ENCODE peak calls at places on chromosomes 11 and 22, in six cellular contexts. One of them, this sample, is unnamed.

GRCh38 chr11:15565846-15566245 is 451.1 kb downstream of the INSC start:
- DNase-seq in CD8-positive, alpha-beta T cell: no peak
- DNase-seq in lower leg skin: peak; percentile 81
- DNase-seq in HL-60: no peak
- DNase-seq in heart right ventricle: peak; percentile 25
- DNase-seq in cardiac fibroblast: no peak
- DNase-seq in this sample: no peak

GRCh38 chr22:42368379-42369249 is 63.6 kb downstream of the NFAM1 start:
- DNase-seq in heart right ventricle: no peak
- DNase-seq in HL-60: no peak
- DNase-seq in CD8-positive, alpha-beta T cell: peak; percentile 19
- DNase-seq in lower leg skin: no peak
- DNase-seq in cardiac fibroblast: no peak
- DNase-seq in this sample: no peak

GRCh38 chr22:30934053-30934452 is 34.5 kb downstream of the MORC2 start:
- DNase-seq in CD8-positive, alpha-beta T cell: no peak
- DNase-seq in HL-60: no peak
- DNase-seq in cardiac fibroblast: no peak
- DNase-seq in lower leg skin: no peak
- DNase-seq in heart right ventricle: no peak
- DNase-seq in this sample: no peak

GRCh38 chr22:50712341-50713007 is 25.5 kb upstream of the ACR start:
- DNase-seq in CD8-positive, alpha-beta T cell: no peak
- DNase-seq in heart right ventricle: no peak
- DNase-seq in HL-60: no peak
- DNase-seq in cardiac fibroblast: no peak
- DNase-seq in lower leg skin: no peak
- DNase-seq in this sample: no peak

GRCh38 chr22:44710474-44711235 is 8.7 kb downstream of the PRR5 start:
- DNase-seq in lower leg skin: no peak
- DNase-seq in CD8-positive, alpha-beta T cell: peak; percentile 63
- DNase-seq in heart right ventricle: no peak
- DNase-seq in HL-60: no peak
- DNase-seq in cardiac fibroblast: no peak
- DNase-seq in this sample: no peak

GRCh38 chr22:37259540-37260029 is 15.5 kb upstream of the RAC2 start:
- DNase-seq in HL-60: peak; percentile 59
- DNase-seq in CD8-positive, alpha-beta T cell: no peak
- DNase-seq in heart right ventricle: no peak
- DNase-seq in lower leg skin: no peak
- DNase-seq in cardiac fibroblast: peak; percentile 70
- DNase-seq in this sample: no peak

GRCh38 chr22:45061332-45061731 is 51.5 kb upstream of the PHF21B start:
- DNase-seq in cardiac fibroblast: no peak
- DNase-seq in lower leg skin: no peak
- DNase-seq in heart right ventricle: no peak
- DNase-seq in CD8-positive, alpha-beta T cell: no peak
- DNase-seq in HL-60: no peak
- DNase-seq in this sample: no peak

GRCh38 chr11:85725510-85726258 is 39.7 kb upstream of the CCDC89 start:
- DNase-seq in heart right ventricle: no peak
- DNase-seq in lower leg skin: no peak
- DNase-seq in cardiac fibroblast: peak; percentile 82
- DNase-seq in CD8-positive, alpha-beta T cell: no peak
- DNase-seq in HL-60: no peak
- DNase-seq in this sample: peak; percentile 71

GRCh38 chr11:40202569-40202968 is 1256.9 kb downstream of the LRRC4C start:
- DNase-seq in cardiac fibroblast: no peak
- DNase-seq in CD8-positive, alpha-beta T cell: no peak
- DNase-seq in heart right ventricle: no peak
- DNase-seq in HL-60: no peak
- DNase-seq in lower leg skin: no peak
- DNase-seq in this sample: no peak

GRCh38 chr22:46875089-46875488 is 112.6 kb downstream of the TBC1D22A start:
- DNase-seq in CD8-positive, alpha-beta T cell: no peak
- DNase-seq in lower leg skin: peak; percentile 3
- DNase-seq in cardiac fibroblast: no peak
- DNase-seq in heart right ventricle: no peak
- DNase-seq in HL-60: no peak
- DNase-seq in this sample: no peak

GRCh38 chr11:11998091-11998781 is 10.2 kb downstream of the DKK3 start:
- DNase-seq in CD8-positive, alpha-beta T cell: no peak
- DNase-seq in heart right ventricle: no peak
- DNase-seq in lower leg skin: no peak
- DNase-seq in HL-60: no peak
- DNase-seq in cardiac fibroblast: peak; percentile 86
- DNase-seq in this sample: peak; percentile 67

GRCh38 chr22:41530612-41531421 is 13.5 kb downstream of the POLR3H start:
- DNase-seq in cardiac fibroblast: no peak
- DNase-seq in CD8-positive, alpha-beta T cell: no peak
- DNase-seq in heart right ventricle: no peak
- DNase-seq in lower leg skin: no peak
- DNase-seq in HL-60: no peak
- DNase-seq in this sample: no peak

GRCh38 chr11:129247129-129247528 is 55.0 kb upstream of the ARHGAP32 start:
- DNase-seq in heart right ventricle: no peak
- DNase-seq in cardiac fibroblast: no peak
- DNase-seq in CD8-positive, alpha-beta T cell: no peak
- DNase-seq in lower leg skin: no peak
- DNase-seq in HL-60: no peak
- DNase-seq in this sample: no peak

GRCh38 chr11:95147364-95147905 is 57.8 kb downstream of the ENDOD1 start:
- DNase-seq in lower leg skin: no peak
- DNase-seq in cardiac fibroblast: peak; percentile 93
- DNase-seq in heart right ventricle: no peak
- DNase-seq in HL-60: no peak
- DNase-seq in CD8-positive, alpha-beta T cell: no peak
- DNase-seq in this sample: peak; percentile 90

GRCh38 chr11:126502159-126502558 is 146.7 kb downstream of the ST3GAL4 start:
- DNase-seq in heart right ventricle: no peak
- DNase-seq in CD8-positive, alpha-beta T cell: no peak
- DNase-seq in HL-60: no peak
- DNase-seq in cardiac fibroblast: no peak
- DNase-seq in lower leg skin: no peak
- DNase-seq in this sample: no peak

GRCh38 chr11:72939031-72939430 is 124.8 kb downstream of the ATG16L2 start:
- DNase-seq in heart right ventricle: no peak
- DNase-seq in CD8-positive, alpha-beta T cell: no peak
- DNase-seq in lower leg skin: no peak
- DNase-seq in cardiac fibroblast: no peak
- DNase-seq in HL-60: no peak
- DNase-seq in this sample: no peak

GRCh38 chr11:69880803-69881445 is 61.7 kb upstream of the FGF3 start:
- DNase-seq in lower leg skin: peak; percentile 72
- DNase-seq in CD8-positive, alpha-beta T cell: no peak
- DNase-seq in cardiac fibroblast: no peak
- DNase-seq in heart right ventricle: no peak
- DNase-seq in HL-60: no peak
- DNase-seq in this sample: no peak

GRCh38 chr22:37571258-37571991 is 8.5 kb downstream of the LGALS2 start:
- DNase-seq in lower leg skin: no peak
- DNase-seq in CD8-positive, alpha-beta T cell: no peak
- DNase-seq in HL-60: no peak
- DNase-seq in cardiac fibroblast: peak; percentile 41
- DNase-seq in heart right ventricle: no peak
- DNase-seq in this sample: no peak

GRCh38 chr22:20511578-20512259 is 4.3 kb downstream of the MED15 start:
- DNase-seq in lower leg skin: no peak
- DNase-seq in heart right ventricle: no peak
- DNase-seq in CD8-positive, alpha-beta T cell: no peak
- DNase-seq in HL-60: no peak
- DNase-seq in cardiac fibroblast: no peak
- DNase-seq in this sample: no peak

GRCh38 chr22:36510966-36511881 is 4.4 kb upstream of the FOXRED2 start:
- DNase-seq in HL-60: peak; percentile 49
- DNase-seq in heart right ventricle: no peak
- DNase-seq in CD8-positive, alpha-beta T cell: peak; percentile 37
- DNase-seq in lower leg skin: no peak
- DNase-seq in cardiac fibroblast: peak; percentile 67
- DNase-seq in this sample: no peak

GRCh38 chr22:49727191-49727880 is 100.3 kb downstream of the BRD1 start:
- DNase-seq in HL-60: no peak
- DNase-seq in cardiac fibroblast: no peak
- DNase-seq in heart right ventricle: no peak
- DNase-seq in CD8-positive, alpha-beta T cell: no peak
- DNase-seq in lower leg skin: peak; percentile 70
- DNase-seq in this sample: no peak

GRCh38 chr11:70566768-70567530 is 168.6 kb downstream of the CTTN start:
- DNase-seq in cardiac fibroblast: no peak
- DNase-seq in lower leg skin: no peak
- DNase-seq in CD8-positive, alpha-beta T cell: no peak
- DNase-seq in heart right ventricle: no peak
- DNase-seq in HL-60: no peak
- DNase-seq in this sample: no peak

GRCh38 chr11:92550871-92551270 is 326.3 kb downstream of the FAT3 start:
- DNase-seq in HL-60: no peak
- DNase-seq in lower leg skin: no peak
- DNase-seq in cardiac fibroblast: no peak
- DNase-seq in CD8-positive, alpha-beta T cell: no peak
- DNase-seq in heart right ventricle: no peak
- DNase-seq in this sample: no peak

GRCh38 chr11:133982901-133983300 is 26.1 kb upstream of the IGSF9B start:
- DNase-seq in HL-60: no peak
- DNase-seq in heart right ventricle: no peak
- DNase-seq in lower leg skin: no peak
- DNase-seq in CD8-positive, alpha-beta T cell: no peak
- DNase-seq in cardiac fibroblast: no peak
- DNase-seq in this sample: no peak

DNA sequence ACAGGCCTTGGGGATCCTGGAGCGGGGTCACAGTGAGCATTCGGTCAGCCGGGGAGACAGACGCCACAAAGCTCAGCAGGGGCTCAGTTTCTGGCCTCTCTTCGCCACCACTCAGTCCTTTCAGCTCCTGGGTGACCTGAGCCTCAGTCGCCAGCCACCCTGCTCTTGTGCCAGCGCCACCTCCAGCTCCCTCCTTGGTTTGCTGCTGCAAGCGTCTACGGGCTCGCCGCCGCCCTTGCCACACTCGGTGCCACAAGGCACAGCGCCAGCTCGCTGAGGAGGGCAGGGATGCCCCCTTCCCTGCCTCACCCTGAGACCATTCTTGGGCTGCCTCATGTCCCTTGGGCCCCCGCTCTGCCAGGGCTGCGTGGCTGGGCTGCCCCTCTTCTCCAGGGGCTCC is 1.5 kb upstream of the EEF1G start:
- DNase-seq in cardiac fibroblast: no peak
- DNase-seq in CD8-positive, alpha-beta T cell: no peak
- DNase-seq in heart right ventricle: peak; percentile 39
- DNase-seq in lower leg skin: no peak
- DNase-seq in HL-60: peak; percentile 46
- DNase-seq in this sample: no peak
- H3K4me3 ChIP-seq in cardiac fibroblast: peak overlapping the region; percentile 65
- H3K4me3 ChIP-seq in CD8-positive, alpha-beta T cell: no peak overlapping the region
- H3K4me3 ChIP-seq in heart right ventricle: peak overlapping the region; percentile 95
- H3K4me3 ChIP-seq in lower leg skin: no peak overlapping the region
- H3K4me3 ChIP-seq in HL-60: peak overlapping the region; percentile 56
- H3K4me3 ChIP-seq in this sample: peak overlapping the region; percentile 62

DNA sequence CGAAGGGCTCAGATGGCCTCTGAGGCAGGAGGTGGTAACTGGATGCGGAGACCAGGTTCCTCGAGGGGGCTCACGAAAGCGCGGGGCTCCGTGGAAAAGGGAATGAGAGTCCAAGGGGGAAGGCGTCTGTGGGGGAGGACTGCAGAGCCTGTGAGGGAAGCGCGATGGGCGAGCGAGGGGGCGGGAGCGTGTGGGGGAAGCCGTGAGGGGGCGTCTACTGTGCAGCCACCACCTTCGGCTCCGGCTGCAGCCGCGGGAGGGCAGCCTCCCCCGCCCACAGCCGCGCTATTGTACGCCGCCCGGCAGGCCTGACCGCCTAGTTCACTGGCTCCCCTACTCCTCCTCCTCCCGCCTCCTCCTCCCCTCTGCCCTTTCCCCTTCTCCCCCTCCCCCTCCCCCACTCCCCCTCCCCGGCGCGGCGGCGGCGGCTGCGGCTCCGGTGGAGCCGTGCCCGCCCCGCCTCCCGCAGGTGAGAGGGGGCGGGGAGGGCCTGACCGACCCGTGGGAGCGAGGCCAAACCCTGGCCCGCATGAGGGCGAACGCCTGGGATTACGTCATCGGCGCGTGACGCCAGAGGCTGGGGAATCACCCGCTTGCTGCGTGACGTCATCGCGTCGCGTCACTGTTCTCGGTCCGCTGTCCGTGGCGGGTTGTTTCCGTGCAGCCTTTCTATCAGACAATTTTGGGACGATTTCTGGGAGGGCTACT is at the start of gene PAK1:
- DNase-seq in CD8-positive, alpha-beta T cell: peak; percentile 98
- DNase-seq in heart right ventricle: peak; percentile 76
- DNase-seq in cardiac fibroblast: peak; percentile 74
- DNase-seq in lower leg skin: peak; percentile 97
- DNase-seq in HL-60: peak; percentile 84
- DNase-seq in this sample: peak; percentile 41
- H3K4me3 ChIP-seq in CD8-positive, alpha-beta T cell: peak within 1 kb of the TSS; percentile 56
- H3K4me3 ChIP-seq in heart right ventricle: peak within 1 kb of the TSS; percentile 69
- H3K4me3 ChIP-seq in cardiac fibroblast: peak within 1 kb of the TSS; percentile 52
- H3K4me3 ChIP-seq in lower leg skin: peak within 1 kb of the TSS; percentile 42
- H3K4me3 ChIP-seq in HL-60: peak within 1 kb of the TSS; percentile 61
- H3K4me3 ChIP-seq in this sample: peak within 1 kb of the TSS; percentile 56

GRCh38 chr11:107566569-107566968 is 1.0 kb upstream of the ALKBH8 start:
- DNase-seq in heart right ventricle: no peak
- DNase-seq in HL-60: no peak
- DNase-seq in lower leg skin: no peak
- DNase-seq in cardiac fibroblast: no peak
- DNase-seq in CD8-positive, alpha-beta T cell: no peak
- DNase-seq in this sample: no peak
- H3K4me3 ChIP-seq in heart right ventricle: no peak overlapping the region
- H3K4me3 ChIP-seq in HL-60: no peak overlapping the region
- H3K4me3 ChIP-seq in lower leg skin: no peak overlapping the region
- H3K4me3 ChIP-seq in cardiac fibroblast: no peak overlapping the region
- H3K4me3 ChIP-seq in CD8-positive, alpha-beta T cell: peak overlapping the region; percentile 87
- H3K4me3 ChIP-seq in this sample: no peak overlapping the region

DNA sequence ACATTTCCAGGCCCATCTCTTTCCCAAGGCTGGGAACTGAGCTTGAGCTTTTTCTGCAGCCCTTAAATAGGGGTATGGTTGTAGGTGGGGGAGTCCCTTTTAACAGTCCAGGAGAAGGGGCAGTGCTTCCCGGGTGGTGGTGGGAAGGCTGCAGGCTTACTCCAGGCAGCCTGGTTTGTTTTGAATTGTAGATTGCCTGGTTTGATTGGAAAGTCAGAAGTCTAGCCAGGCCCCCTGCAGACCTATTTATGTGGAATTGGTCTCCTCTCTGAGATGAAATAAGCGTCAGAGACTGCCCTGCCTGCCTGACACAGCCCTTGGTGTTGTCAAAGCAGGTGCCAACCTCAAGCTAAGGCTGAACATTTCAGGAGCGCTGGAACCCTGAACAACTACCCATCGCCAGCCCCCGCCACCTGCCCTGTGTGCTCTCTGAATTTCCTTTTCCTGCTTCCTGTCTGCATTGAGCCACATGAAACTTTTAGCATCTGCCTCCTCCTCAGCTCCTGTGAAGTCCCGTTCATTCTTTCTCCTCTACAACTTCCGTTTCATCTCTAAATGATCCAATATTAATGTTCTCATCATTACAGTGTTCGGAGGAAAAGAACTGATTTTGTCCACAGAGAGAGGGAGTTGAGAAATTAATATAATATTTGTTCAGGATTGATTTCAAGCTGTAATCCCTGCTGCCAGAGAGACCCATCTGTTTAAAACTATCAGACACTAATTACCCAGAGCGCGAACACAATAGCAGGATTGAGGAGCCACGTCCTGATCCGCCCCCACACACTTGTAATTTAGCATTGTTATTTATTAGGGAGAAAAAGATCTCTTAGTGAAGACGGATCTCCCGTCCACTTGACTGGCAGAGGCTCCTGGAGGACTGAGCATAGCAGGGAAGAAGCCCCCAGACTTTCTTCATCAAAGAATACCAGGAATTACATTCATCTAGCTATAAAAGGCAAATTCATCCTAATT is 136.5 kb downstream of the TRIM29 start:
- DNase-seq in HL-60: no peak
- DNase-seq in CD8-positive, alpha-beta T cell: no peak
- DNase-seq in heart right ventricle: no peak
- DNase-seq in cardiac fibroblast: no peak
- DNase-seq in lower leg skin: no peak
- DNase-seq in this sample: no peak
- H3K4me3 ChIP-seq in HL-60: no peak overlapping the region
- H3K4me3 ChIP-seq in CD8-positive, alpha-beta T cell: no peak overlapping the region
- H3K4me3 ChIP-seq in heart right ventricle: no peak overlapping the region
- H3K4me3 ChIP-seq in cardiac fibroblast: no peak overlapping the region
- H3K4me3 ChIP-seq in lower leg skin: no peak overlapping the region
- H3K4me3 ChIP-seq in this sample: no peak overlapping the region